ENCODE peak calls at places on chromosome 16, in seven cellular contexts. One of them, this sample, is unnamed.

GRCh38 chr16:86762035-86762550 is 183.7 kb downstream of the FOXL1 start:
- DNase-seq in mammary epithelial cell: no peak
- DNase-seq in AG10803: no peak
- DNase-seq in fibroblast of pulmonary artery: no peak
- DNase-seq in lower lobe of right lung: no peak
- DNase-seq in ascending aorta: no peak
- DNase-seq in cardiac fibroblast: no peak
- DNase-seq in this sample: no peak

GRCh38 chr16:21179126-21179982 is 20.9 kb downstream of the LDAF1 start:
- DNase-seq in cardiac fibroblast: no peak
- DNase-seq in AG10803: no peak
- DNase-seq in fibroblast of pulmonary artery: no peak
- DNase-seq in mammary epithelial cell: no peak
- DNase-seq in lower lobe of right lung: no peak
- DNase-seq in ascending aorta: no peak
- DNase-seq in this sample: no peak

GRCh38 chr16:26334218-26335111 is 642.7 kb downstream of the HS3ST4 start:
- DNase-seq in fibroblast of pulmonary artery: no peak
- DNase-seq in lower lobe of right lung: no peak
- DNase-seq in cardiac fibroblast: no peak
- DNase-seq in AG10803: no peak
- DNase-seq in ascending aorta: no peak
- DNase-seq in mammary epithelial cell: no peak
- DNase-seq in this sample: no peak

GRCh38 chr16:1610841-1611653 is 825 bp downstream of the IFT140 start:
- DNase-seq in ascending aorta: no peak
- DNase-seq in cardiac fibroblast: no peak
- DNase-seq in AG10803: no peak
- DNase-seq in mammary epithelial cell: no peak
- DNase-seq in fibroblast of pulmonary artery: no peak
- DNase-seq in lower lobe of right lung: no peak
- DNase-seq in this sample: peak

GRCh38 chr16:66358231-66358630 is 8.3 kb upstream of the CDH5 start:
- DNase-seq in lower lobe of right lung: no peak
- DNase-seq in cardiac fibroblast: no peak
- DNase-seq in fibroblast of pulmonary artery: no peak
- DNase-seq in ascending aorta: no peak
- DNase-seq in mammary epithelial cell: peak
- DNase-seq in AG10803: no peak
- DNase-seq in this sample: no peak

GRCh38 chr16:85089485-85089884 is 22.8 kb downstream of the CIBAR2 start:
- DNase-seq in lower lobe of right lung: no peak
- DNase-seq in AG10803: peak
- DNase-seq in mammary epithelial cell: peak
- DNase-seq in fibroblast of pulmonary artery: peak
- DNase-seq in ascending aorta: no peak
- DNase-seq in cardiac fibroblast: peak
- DNase-seq in this sample: peak

GRCh38 chr16:89720859-89721643 is at the start of the genes VPS9D1 and ZNF276:
- DNase-seq in AG10803: peak
- DNase-seq in fibroblast of pulmonary artery: peak
- DNase-seq in ascending aorta: peak
- DNase-seq in lower lobe of right lung: peak
- DNase-seq in mammary epithelial cell: peak
- DNase-seq in cardiac fibroblast: peak
- DNase-seq in this sample: peak

GRCh38 chr16:35570946-35571345 is 2111.5 kb downstream of the TP53TG3F start:
- DNase-seq in cardiac fibroblast: no peak
- DNase-seq in fibroblast of pulmonary artery: no peak
- DNase-seq in mammary epithelial cell: no peak
- DNase-seq in ascending aorta: no peak
- DNase-seq in lower lobe of right lung: no peak
- DNase-seq in AG10803: no peak
- DNase-seq in this sample: no peak

GRCh38 chr16:85903576-85903975 is 4.6 kb downstream of the IRF8 start:
- DNase-seq in AG10803: no peak
- DNase-seq in fibroblast of pulmonary artery: no peak
- DNase-seq in ascending aorta: no peak
- DNase-seq in lower lobe of right lung: no peak
- DNase-seq in cardiac fibroblast: no peak
- DNase-seq in mammary epithelial cell: no peak
- DNase-seq in this sample: no peak

GRCh38 chr16:88700636-88701482 is 5.3 kb downstream of the RNF166 start:
- DNase-seq in mammary epithelial cell: no peak
- DNase-seq in ascending aorta: peak
- DNase-seq in cardiac fibroblast: peak
- DNase-seq in AG10803: peak
- DNase-seq in fibroblast of pulmonary artery: peak
- DNase-seq in lower lobe of right lung: peak
- DNase-seq in this sample: peak

GRCh38 chr16:81277681-81278080 is 37.1 kb upstream of the GAN start:
- DNase-seq in mammary epithelial cell: peak
- DNase-seq in ascending aorta: no peak
- DNase-seq in AG10803: no peak
- DNase-seq in fibroblast of pulmonary artery: no peak
- DNase-seq in cardiac fibroblast: no peak
- DNase-seq in lower lobe of right lung: no peak
- DNase-seq in this sample: no peak

GRCh38 chr16:57945740-57946138 is 25.2 kb downstream of the CNGB1 start:
- DNase-seq in AG10803: no peak
- DNase-seq in fibroblast of pulmonary artery: peak
- DNase-seq in ascending aorta: no peak
- DNase-seq in mammary epithelial cell: no peak
- DNase-seq in lower lobe of right lung: no peak
- DNase-seq in cardiac fibroblast: peak
- DNase-seq in this sample: no peak

GRCh38 chr16:69108905-69109252 is 3.4 kb downstream of the HAS3 start:
- DNase-seq in fibroblast of pulmonary artery: no peak
- DNase-seq in mammary epithelial cell: no peak
- DNase-seq in AG10803: no peak
- DNase-seq in lower lobe of right lung: no peak
- DNase-seq in ascending aorta: no peak
- DNase-seq in cardiac fibroblast: no peak
- DNase-seq in this sample: no peak

GRCh38 chr16:69106491-69107291 is 1.2 kb downstream of the HAS3 start:
- DNase-seq in fibroblast of pulmonary artery: no peak
- DNase-seq in AG10803: no peak
- DNase-seq in lower lobe of right lung: no peak
- DNase-seq in cardiac fibroblast: no peak
- DNase-seq in ascending aorta: no peak
- DNase-seq in mammary epithelial cell: peak
- DNase-seq in this sample: no peak

GRCh38 chr16:69108069-69108904 is 2.8 kb downstream of the HAS3 start:
- DNase-seq in ascending aorta: no peak
- DNase-seq in cardiac fibroblast: no peak
- DNase-seq in AG10803: no peak
- DNase-seq in lower lobe of right lung: no peak
- DNase-seq in mammary epithelial cell: no peak
- DNase-seq in fibroblast of pulmonary artery: no peak
- DNase-seq in this sample: no peak

GRCh38 chr16:69107311-69107962 is 2.0 kb downstream of the HAS3 start:
- DNase-seq in cardiac fibroblast: peak
- DNase-seq in fibroblast of pulmonary artery: no peak
- DNase-seq in mammary epithelial cell: peak
- DNase-seq in lower lobe of right lung: peak
- DNase-seq in ascending aorta: no peak
- DNase-seq in AG10803: peak
- DNase-seq in this sample: no peak

GRCh38 chr16:69105501-69106361 is at the start of gene HAS3:
- DNase-seq in cardiac fibroblast: peak
- DNase-seq in ascending aorta: no peak
- DNase-seq in lower lobe of right lung: peak
- DNase-seq in fibroblast of pulmonary artery: peak
- DNase-seq in mammary epithelial cell: peak
- DNase-seq in AG10803: peak
- DNase-seq in this sample: peak
- TF ChIP-seq CTCF in cardiac fibroblast: peak
- TF ChIP-seq CTCF in ascending aorta: no peak
- TF ChIP-seq CTCF in lower lobe of right lung: peak
- TF ChIP-seq CTCF in fibroblast of pulmonary artery: peak
- TF ChIP-seq CTCF in mammary epithelial cell: peak
- TF ChIP-seq CTCF in AG10803: peak
- TF ChIP-seq CTCF in this sample: no peak

GRCh38 chr16:75475420-75475847 is 10.9 kb upstream of the TMEM170A start:
- DNase-seq in fibroblast of pulmonary artery: no peak
- DNase-seq in mammary epithelial cell: no peak
- DNase-seq in lower lobe of right lung: no peak
- DNase-seq in cardiac fibroblast: no peak
- DNase-seq in ascending aorta: no peak
- DNase-seq in AG10803: no peak
- DNase-seq in this sample: no peak

GRCh38 chr16:75478480-75479345 is 14.2 kb upstream of the TMEM170A start:
- DNase-seq in mammary epithelial cell: no peak
- DNase-seq in cardiac fibroblast: no peak
- DNase-seq in fibroblast of pulmonary artery: no peak
- DNase-seq in AG10803: no peak
- DNase-seq in ascending aorta: no peak
- DNase-seq in lower lobe of right lung: no peak
- DNase-seq in this sample: no peak

GRCh38 chr16:75477680-75478473 is 13.4 kb upstream of the TMEM170A start:
- DNase-seq in cardiac fibroblast: no peak
- DNase-seq in lower lobe of right lung: no peak
- DNase-seq in AG10803: no peak
- DNase-seq in fibroblast of pulmonary artery: no peak
- DNase-seq in ascending aorta: no peak
- DNase-seq in mammary epithelial cell: peak
- DNase-seq in this sample: no peak

GRCh38 chr16:75479421-75479990 is 15.0 kb upstream of the TMEM170A start:
- DNase-seq in fibroblast of pulmonary artery: no peak
- DNase-seq in AG10803: no peak
- DNase-seq in ascending aorta: no peak
- DNase-seq in lower lobe of right lung: no peak
- DNase-seq in cardiac fibroblast: no peak
- DNase-seq in mammary epithelial cell: no peak
- DNase-seq in this sample: no peak

DNA sequence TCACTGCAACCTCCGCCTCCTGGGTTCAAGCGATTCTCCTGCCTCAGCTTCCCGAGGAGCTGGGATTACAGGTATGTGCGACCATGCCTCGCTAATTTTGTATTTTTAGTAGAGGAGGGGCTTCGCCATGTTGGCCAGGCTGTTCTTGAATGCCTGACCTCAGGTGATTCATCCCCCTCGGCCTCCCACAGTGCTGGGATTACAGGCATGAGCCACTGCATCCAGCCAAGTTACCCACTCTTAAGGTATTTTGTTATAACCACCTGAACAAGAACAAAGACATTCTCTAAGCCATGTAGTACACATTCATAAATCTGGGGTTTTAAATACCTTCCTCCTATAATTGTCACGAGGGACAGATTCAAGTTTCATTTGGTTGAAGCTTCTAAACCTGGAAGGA is 12.3 kb upstream of the TMEM170A start:
- DNase-seq in cardiac fibroblast: no peak
- DNase-seq in fibroblast of pulmonary artery: no peak
- DNase-seq in AG10803: no peak
- DNase-seq in lower lobe of right lung: no peak
- DNase-seq in mammary epithelial cell: peak
- DNase-seq in ascending aorta: no peak
- DNase-seq in this sample: no peak
- H3K4me3 ChIP-seq in cardiac fibroblast: no peak
- H3K4me3 ChIP-seq in fibroblast of pulmonary artery: no peak
- H3K4me3 ChIP-seq in AG10803: no peak
- H3K4me3 ChIP-seq in lower lobe of right lung: no peak
- H3K4me3 ChIP-seq in mammary epithelial cell: no peak
- H3K4me3 ChIP-seq in ascending aorta: no peak
- H3K4me3 ChIP-seq in this sample: no peak

GRCh38 chr16:69395859-69396186 is 10.0 kb upstream of the TERF2 start:
- DNase-seq in fibroblast of pulmonary artery: no peak
- DNase-seq in lower lobe of right lung: no peak
- DNase-seq in ascending aorta: no peak
- DNase-seq in mammary epithelial cell: no peak
- DNase-seq in AG10803: no peak
- DNase-seq in cardiac fibroblast: no peak
- DNase-seq in this sample: no peak

GRCh38 chr16:69393898-69394849 is 8.4 kb upstream of the TERF2 start:
- DNase-seq in lower lobe of right lung: no peak
- DNase-seq in AG10803: no peak
- DNase-seq in cardiac fibroblast: no peak
- DNase-seq in mammary epithelial cell: no peak
- DNase-seq in fibroblast of pulmonary artery: no peak
- DNase-seq in ascending aorta: no peak
- DNase-seq in this sample: peak

GRCh38 chr16:69396187-69397061 is 10.6 kb upstream of the TERF2 start:
- DNase-seq in ascending aorta: peak
- DNase-seq in cardiac fibroblast: peak
- DNase-seq in mammary epithelial cell: peak
- DNase-seq in AG10803: peak
- DNase-seq in fibroblast of pulmonary artery: peak
- DNase-seq in lower lobe of right lung: no peak
- DNase-seq in this sample: peak

GRCh38 chr16:69399361-69399760 is 13.6 kb upstream of the TERF2 start:
- DNase-seq in ascending aorta: no peak
- DNase-seq in lower lobe of right lung: no peak
- DNase-seq in mammary epithelial cell: no peak
- DNase-seq in fibroblast of pulmonary artery: peak
- DNase-seq in cardiac fibroblast: peak
- DNase-seq in AG10803: peak
- DNase-seq in this sample: peak

GRCh38 chr16:69397821-69398521 is 12.2 kb upstream of the TERF2 start:
- DNase-seq in ascending aorta: peak
- DNase-seq in fibroblast of pulmonary artery: peak
- DNase-seq in lower lobe of right lung: no peak
- DNase-seq in AG10803: peak
- DNase-seq in mammary epithelial cell: peak
- DNase-seq in cardiac fibroblast: peak
- DNase-seq in this sample: peak
- TF ChIP-seq CTCF in ascending aorta: peak
- TF ChIP-seq CTCF in fibroblast of pulmonary artery: peak
- TF ChIP-seq CTCF in lower lobe of right lung: peak
- TF ChIP-seq CTCF in AG10803: peak
- TF ChIP-seq CTCF in mammary epithelial cell: peak
- TF ChIP-seq CTCF in cardiac fibroblast: peak
- TF ChIP-seq CTCF in this sample: peak

DNA sequence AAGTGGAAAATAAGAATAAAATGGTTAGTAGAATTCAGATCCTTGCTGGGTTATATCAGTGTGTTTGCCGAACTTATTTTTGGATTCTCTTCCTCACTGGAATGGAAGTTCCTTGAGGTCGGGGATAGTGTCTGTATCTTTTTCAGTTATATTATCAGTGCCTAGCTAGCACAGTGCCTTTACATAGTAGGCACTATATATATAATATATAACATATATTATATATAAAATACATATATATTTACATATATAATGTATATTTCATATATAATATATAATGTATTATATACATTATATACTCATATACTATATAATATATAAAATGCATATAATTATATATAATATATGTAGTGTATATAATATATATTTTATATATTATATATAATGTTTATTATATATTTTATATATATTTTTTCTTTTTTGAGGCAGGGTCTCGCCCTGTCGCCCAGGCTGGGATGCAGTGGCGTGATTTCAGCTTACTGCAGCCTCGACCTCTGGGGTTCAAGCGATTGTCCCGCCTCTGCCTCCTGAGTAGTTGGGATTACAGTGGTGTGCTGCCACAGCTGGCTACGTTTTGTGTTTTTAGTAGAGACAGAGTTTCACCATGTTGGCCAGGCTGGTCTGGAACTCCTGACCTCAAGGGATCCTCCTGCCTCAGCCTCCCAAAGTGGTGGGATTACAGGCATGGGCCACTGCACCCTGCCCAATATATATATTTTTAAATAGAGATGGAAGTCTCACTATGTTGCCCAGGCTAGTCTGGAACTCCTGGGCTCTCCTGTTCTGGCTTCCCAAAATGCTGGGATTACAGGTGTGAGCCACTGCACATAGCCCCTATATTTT is 3.2 kb downstream of the NFATC3 start:
- DNase-seq in cardiac fibroblast: no peak
- DNase-seq in fibroblast of pulmonary artery: no peak
- DNase-seq in AG10803: no peak
- DNase-seq in lower lobe of right lung: no peak
- DNase-seq in mammary epithelial cell: no peak
- DNase-seq in ascending aorta: no peak
- DNase-seq in this sample: no peak
- H3K4me3 ChIP-seq in cardiac fibroblast: no peak
- H3K4me3 ChIP-seq in fibroblast of pulmonary artery: no peak
- H3K4me3 ChIP-seq in AG10803: no peak
- H3K4me3 ChIP-seq in lower lobe of right lung: no peak
- H3K4me3 ChIP-seq in mammary epithelial cell: no peak
- H3K4me3 ChIP-seq in ascending aorta: no peak
- H3K4me3 ChIP-seq in this sample: no peak

This sample was measured in foreskin fibroblast.